ENCODE peak calls at places on chromosome 7, in eight cellular contexts. R, G, L, S, M, T, E and Z are unnamed samples.

GRCh38 chr7:66423729-66424128 is 205.0 kb upstream of the KCTD7 start:
- DNase-seq in L (no peak), R (no peak), S (no peak), E (no peak), M (no peak), G (no peak), T (no peak), Z (no peak)

GRCh38 chr7:5750026-5750425 is 31.4 kb downstream of the RNF216 start:
- DNase-seq in G (peak), T (no peak), R (no peak), M (peak), L (no peak), S (no peak), E (no peak), Z (no peak)

GRCh38 chr7:16345979-16346958 is 75.1 kb downstream of the CRPPA start:
- DNase-seq in L (peak), S (no peak), T (peak), E (no peak), M (peak), R (no peak), G (peak), Z (no peak)

GRCh38 chr7:99839560-99840011 is 11.8 kb downstream of the CYP3A43 start:
- DNase-seq in G (no peak), T (no peak), S (no peak), L (no peak), E (no peak), M (no peak), R (no peak), Z (no peak)

GRCh38 chr7:105487559-105488218 is 34.4 kb downstream of the PUS7 start:
- DNase-seq in M (peak), L (peak), E (peak), G (peak), T (peak), R (peak), S (no peak), Z (peak)

GRCh38 chr7:159035571-159036073 is 109.0 kb downstream of the VIPR2 start:
- DNase-seq in T (no peak), S (no peak), L (no peak), G (no peak), M (no peak), E (no peak), R (no peak), Z (no peak)

GRCh38 chr7:45394117-45394708 is 180.0 kb upstream of the ADCY1 start:
- DNase-seq in G (no peak), M (no peak), S (no peak), R (no peak), L (no peak), E (no peak), T (no peak), Z (no peak)

GRCh38 chr7:113764401-113765035 is 154.3 kb downstream of the PPP1R3A start:
- DNase-seq in G (no peak), R (no peak), L (no peak), S (no peak), E (no peak), M (peak), T (no peak), Z (no peak)

GRCh38 chr7:30562498-30562897 is 32.2 kb upstream of the GARS1 start:
- DNase-seq in L (no peak), E (no peak), G (peak), S (no peak), M (peak), R (no peak), T (no peak), Z (no peak)

GRCh38 chr7:103932389-103932788 is 57.1 kb downstream of the RELN start:
- DNase-seq in S (no peak), E (no peak), M (no peak), G (no peak), L (no peak), T (no peak), R (no peak), Z (no peak)

GRCh38 chr7:40571796-40572195 is 437.0 kb downstream of the SUGCT start:
- DNase-seq in E (no peak), T (no peak), S (no peak), M (peak), L (peak), G (peak), R (no peak), Z (no peak)

GRCh38 chr7:101824440-101824839 is 7.0 kb downstream of the CUX1 start:
- DNase-seq in T (no peak), E (no peak), S (no peak), R (no peak), G (no peak), M (no peak), L (no peak), Z (no peak)

GRCh38 chr7:137903382-137904169 is 56.8 kb upstream of the DGKI start:
- DNase-seq in T (peak), M (peak), E (peak), G (peak), L (peak), S (peak), R (peak), Z (peak)

GRCh38 chr7:28718042-28718452 is 240.1 kb downstream of the TRIL start:
- DNase-seq in S (no peak), G (no peak), E (no peak), M (no peak), L (no peak), T (no peak), R (no peak), Z (no peak)

GRCh38 chr7:30168800-30169584 is 34.2 kb downstream of the MTURN start:
- DNase-seq in M (peak), S (no peak), R (no peak), G (peak), T (no peak), E (no peak), L (peak), Z (no peak)

GRCh38 chr7:4097001-4097609 is 585.0 kb upstream of the FOXK1 start:
- DNase-seq in M (no peak), L (no peak), R (no peak), T (no peak), S (no peak), E (no peak), G (no peak), Z (peak)

GRCh38 chr7:16592395-16592794 is 53.2 kb downstream of the ANKMY2 start:
- DNase-seq in R (no peak), S (no peak), T (no peak), E (no peak), M (no peak), L (no peak), G (no peak), Z (no peak)

GRCh38 chr7:107999814-108000560 is 3.0 kb downstream of the LAMB1 start:
- DNase-seq in L (peak), R (no peak), M (peak), E (no peak), T (no peak), S (no peak), G (no peak), Z (no peak)

DNA sequence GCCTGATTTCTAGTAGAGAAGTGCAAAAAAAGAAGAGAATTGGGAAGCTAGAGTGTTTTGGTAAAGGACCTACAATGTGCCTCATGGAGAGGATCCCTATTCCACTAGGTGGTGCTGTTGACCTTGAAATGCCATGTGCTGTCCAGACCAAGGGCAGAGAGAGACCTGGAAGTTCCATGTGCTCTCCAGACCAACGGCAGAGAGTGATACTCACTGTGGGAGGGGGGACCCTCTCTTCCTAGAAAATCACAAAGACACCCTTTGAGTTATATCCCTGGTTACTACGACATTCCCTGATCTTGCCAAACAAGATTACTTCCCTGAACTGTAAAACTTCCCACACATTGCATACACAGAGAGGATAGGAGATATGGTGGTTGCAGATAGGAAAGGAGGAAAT is 212.7 kb upstream of the ZNF804B start:
- DNase-seq in G (peak), R (peak), E (no peak), M (peak), T (peak), S (no peak), L (no peak), Z (peak)
- TF ChIP-seq CTCF in G (peak), R (peak), E (peak), M (no peak), T (peak), S (peak), L (peak), Z (peak)

DNA sequence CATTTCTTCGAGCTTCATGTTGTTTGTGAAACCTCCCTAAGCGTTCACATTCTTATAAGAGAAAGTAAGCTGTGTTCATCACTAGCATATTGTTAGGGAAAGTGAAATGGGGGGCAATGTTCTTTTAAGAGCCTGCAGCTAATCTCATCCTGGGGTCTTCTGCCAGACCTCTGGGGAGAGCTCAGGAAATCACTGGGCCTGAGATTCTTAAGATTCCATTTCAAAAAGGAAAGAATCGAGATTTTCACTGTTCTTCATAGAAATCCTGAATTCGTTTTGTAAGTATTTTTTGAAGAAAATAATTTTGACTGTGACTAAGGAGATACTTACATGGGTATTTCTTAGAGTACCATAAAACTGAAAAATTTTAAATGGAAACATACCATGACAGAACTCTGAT is 160.7 kb downstream of the CDCA7L start:
- DNase-seq in E (no peak), S (no peak), L (no peak), M (no peak), G (no peak), R (no peak), T (no peak), Z (no peak)
- TF ChIP-seq CTCF in E (no peak), S (no peak), L (no peak), M (no peak), G (no peak), R (no peak), T (no peak), Z (no peak)

GRCh38 chr7:116292381-116292780 is 82.0 kb downstream of the TES start:
- DNase-seq in T (no peak), E (no peak), G (no peak), M (no peak), S (no peak), R (no peak), L (no peak), Z (no peak)

GRCh38 chr7:116291937-116292336 is 81.6 kb downstream of the TES start:
- DNase-seq in M (no peak), E (no peak), R (no peak), G (no peak), S (no peak), T (no peak), L (no peak), Z (no peak)

GRCh38 chr7:116293139-116293538 is 82.8 kb downstream of the TES start:
- DNase-seq in E (no peak), R (no peak), S (no peak), G (no peak), T (no peak), M (no peak), L (no peak), Z (no peak)

GRCh38 chr7:116293633-116294032 is 83.3 kb downstream of the TES start:
- DNase-seq in R (no peak), G (no peak), E (no peak), T (no peak), L (no peak), S (no peak), M (no peak), Z (no peak)

DNA sequence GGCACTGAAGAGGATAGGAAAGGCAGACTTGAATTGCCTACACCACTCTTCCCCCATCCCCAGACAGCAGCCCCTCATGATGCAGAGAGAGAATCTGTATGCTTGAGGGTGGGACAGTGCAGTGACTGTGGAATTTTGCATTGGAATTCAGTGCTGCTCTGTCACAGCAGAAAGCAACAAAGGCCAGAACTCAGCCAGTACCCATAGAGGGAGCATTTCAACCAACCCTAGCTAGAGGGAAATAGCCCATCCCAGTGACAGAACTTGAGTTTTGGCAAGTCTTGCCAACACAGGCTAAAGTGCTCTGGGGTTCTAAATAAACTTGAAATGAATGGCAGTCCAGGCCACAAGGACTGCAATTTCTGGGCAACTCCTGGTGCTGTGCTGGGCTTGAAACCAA is 80.4 kb downstream of the TES start:
- DNase-seq in E (no peak), S (no peak), M (no peak), T (no peak), G (peak), L (peak), R (no peak), Z (no peak)
- TF ChIP-seq CTCF in E (no peak), S (no peak), M (no peak), T (no peak), G (no peak), L (peak), R (no peak), Z (no peak)

GRCh38 chr7:25647872-25648271 is 419.6 kb upstream of the NPVF start:
- DNase-seq in G (no peak), M (no peak), S (no peak), E (no peak), T (no peak), L (no peak), R (no peak), Z (no peak)

GRCh38 chr7:25642849-25643248 is 414.6 kb upstream of the NPVF start:
- DNase-seq in T (peak), L (no peak), R (no peak), G (no peak), M (no peak), E (no peak), S (no peak), Z (no peak)

GRCh38 chr7:25643285-25643684 is 415.0 kb upstream of the NPVF start:
- DNase-seq in L (no peak), E (no peak), S (no peak), R (no peak), T (peak), M (no peak), G (no peak), Z (no peak)

GRCh38 chr7:25647007-25647406 is 418.7 kb upstream of the NPVF start:
- DNase-seq in T (peak), G (peak), S (no peak), L (no peak), M (no peak), E (no peak), R (no peak), Z (no peak)

GRCh38 chr7:25643770-25644394 is 415.6 kb upstream of the NPVF start:
- DNase-seq in S (no peak), M (no peak), R (no peak), L (no peak), E (no peak), T (peak), G (no peak), Z (no peak)
- TF ChIP-seq CTCF in S (no peak), M (no peak), R (no peak), L (no peak), E (no peak), T (no peak), G (no peak), Z (no peak)

GRCh38 chr7:121373177-121373576 is 22.9 kb downstream of the FAM3C start:
- DNase-seq in R (no peak), S (no peak), M (no peak), G (no peak), L (no peak), E (no peak), T (no peak), Z (no peak)
- TF ChIP-seq CTCF in R (no peak), S (peak), M (no peak), G (no peak), L (peak), E (peak), T (no peak), Z (peak)

DNA sequence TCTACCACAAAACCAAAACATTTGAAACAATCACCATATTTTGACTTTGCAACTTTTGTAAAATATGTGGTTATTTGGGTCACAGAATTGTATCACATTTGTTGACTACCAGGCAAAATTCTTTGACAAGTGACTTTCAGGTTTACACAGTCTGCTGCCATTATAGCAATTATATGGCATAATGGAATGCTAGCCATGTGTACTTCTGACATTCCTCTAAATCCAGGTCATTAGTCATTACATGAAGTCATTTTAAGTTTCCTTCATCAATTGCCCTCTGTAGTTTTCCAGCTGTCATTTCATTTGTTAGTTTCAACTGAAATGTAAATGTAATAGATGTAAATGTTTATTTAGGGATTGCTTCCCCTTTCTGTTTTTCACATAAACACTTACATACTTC is 137.5 kb downstream of the IMMP2L start:
- DNase-seq in S (no peak), G (peak), M (peak), T (no peak), R (no peak), L (peak), E (no peak), Z (no peak)
- TF ChIP-seq CTCF in S (no peak), G (no peak), M (no peak), T (no peak), R (no peak), L (no peak), E (no peak), Z (no peak)

DNA sequence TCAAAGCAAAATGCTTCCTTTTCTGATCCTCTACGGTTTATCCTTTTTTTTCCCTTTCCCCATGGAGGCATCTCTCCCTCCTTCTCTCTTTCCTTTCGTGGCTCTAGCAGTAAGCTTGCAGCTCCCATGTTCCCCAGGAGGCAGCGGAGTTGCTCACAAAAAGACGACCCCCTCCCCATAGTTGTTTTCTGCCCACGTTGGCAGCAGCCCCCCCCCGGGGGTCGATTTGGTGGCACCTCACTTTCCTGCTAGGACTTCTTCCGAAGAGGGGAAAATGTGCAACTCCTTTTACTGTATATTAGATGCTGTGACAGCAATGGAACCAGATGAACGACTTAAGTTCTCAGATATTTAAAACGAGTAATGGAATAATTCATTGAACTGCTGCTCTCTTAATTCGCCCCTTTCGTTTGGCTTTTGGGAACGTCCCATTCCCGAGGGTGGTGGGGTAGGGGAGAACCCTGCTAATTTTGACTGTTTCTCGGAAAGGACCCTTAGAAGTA is 832 bp downstream of the CAPZA2 start:
- DNase-seq in L (no peak), T (no peak), G (peak), S (peak), R (peak), E (peak), M (peak), Z (peak)
- TF ChIP-seq CTCF in L (no peak), T (no peak), G (no peak), S (no peak), R (no peak), E (peak), M (peak), Z (no peak)

GRCh38 chr7:77338260-77338659 is 77.9 kb downstream of the GSAP start:
- DNase-seq in S (no peak), E (no peak), M (no peak), T (peak), R (no peak), L (no peak), G (no peak), Z (no peak)
- TF ChIP-seq CTCF in S (no peak), E (no peak), M (no peak), T (no peak), R (no peak), L (no peak), G (no peak), Z (no peak)

GRCh38 chr7:130595986-130596385 is 72.6 kb downstream of the COPG2 start:
- DNase-seq in L (no peak), M (no peak), R (no peak), S (no peak), T (no peak), E (no peak), G (peak), Z (no peak)
- TF ChIP-seq CTCF in L (no peak), M (no peak), R (no peak), S (no peak), T (no peak), E (no peak), G (no peak), Z (no peak)

DNA sequence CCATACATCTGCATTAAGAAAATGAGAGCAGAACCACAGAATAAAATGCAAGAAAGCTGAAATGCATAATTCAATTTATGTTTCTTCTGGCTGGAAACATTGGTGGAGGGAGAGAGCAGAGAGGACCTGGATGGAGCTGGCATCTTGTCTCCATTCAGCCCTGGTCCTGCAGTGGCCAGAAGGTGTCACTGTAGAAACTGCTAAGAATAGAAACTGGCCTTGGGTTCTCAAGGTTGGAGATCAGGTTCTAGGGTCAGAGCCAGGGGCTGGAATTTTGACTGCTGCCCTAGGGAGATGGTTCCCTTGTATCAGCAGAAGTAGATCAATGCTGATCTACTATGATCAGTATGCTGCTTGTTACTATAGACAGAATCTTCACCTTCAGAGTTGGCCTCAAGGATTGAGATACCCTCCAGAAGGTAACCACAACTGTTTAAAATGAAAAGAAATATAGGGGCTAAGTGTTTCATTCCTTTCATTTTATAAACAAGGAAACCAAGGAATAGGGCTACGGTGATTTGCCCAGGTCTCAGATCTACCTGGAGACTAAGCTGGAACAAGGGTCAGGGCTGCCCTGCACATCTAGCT is 13.1 kb downstream of the TAS2R41 start:
- DNase-seq in M (no peak), L (no peak), S (no peak), T (peak), R (no peak), E (no peak), G (peak), Z (peak)
- TF ChIP-seq CTCF in M (peak), L (peak), S (no peak), T (peak), R (peak), E (peak), G (peak), Z (no peak)